ENCODE peak calls at places on chromosomes 12 and 14, in four cellular contexts. Y is stimulated activated CD4-positive, alpha-beta T cell treated with anti-CD3 and anti-CD28 coated beads, Interleukin-4, amount 100 ng/mL, for 24 hours; K is HEK293T; L is iPS-NIHi11. V is an unnamed sample.

GRCh38 chr12:42705863-42706262 is 116.3 kb upstream of the PRICKLE1 start:
- DNase-seq in Y (no peak), K (no peak), L (no peak), V (peak)

GRCh38 chr14:76011959-76012802 is 26.6 kb downstream of the IFT43 start:
- DNase-seq in Y (no peak), K (no peak), L (no peak), V (peak)

GRCh38 chr12:116736962-116737773 is 701 bp downstream of the SPRING1 start:
- DNase-seq in Y (no peak), K (peak), L (peak), V (no peak)

GRCh38 chr12:128810182-128811127 is 13.3 kb downstream of the SLC15A4 start:
- DNase-seq in Y (no peak), K (no peak), L (no peak), V (no peak)

GRCh38 chr12:91274886-91275285 is 92.3 kb upstream of the DCN start:
- DNase-seq in Y (no peak), K (no peak), L (no peak), V (peak)

GRCh38 chr12:27549801-27550652 is 26.0 kb downstream of the PPFIBP1 start:
- DNase-seq in Y (no peak), K (peak), L (peak), V (peak)

GRCh38 chr12:530308-530707 is 70.6 kb downstream of the B4GALNT3 start:
- DNase-seq in Y (no peak), K (no peak), L (no peak), V (no peak)

GRCh38 chr14:79734151-79734550 is 477.2 kb downstream of the DIO2 start:
- DNase-seq in Y (no peak), K (no peak), L (no peak), V (no peak)

GRCh38 chr12:6748761-6749160 is 4.2 kb downstream of the MLF2 start:
- DNase-seq in Y (no peak), K (no peak), L (no peak), V (no peak)

GRCh38 chr12:81992461-81992860 is 233.3 kb upstream of the PPFIA2 start:
- DNase-seq in Y (peak), K (peak), L (peak), V (no peak)

GRCh38 chr12:58888131-58888783 is 32.0 kb downstream of the LRIG3 start:
- DNase-seq in Y (no peak), K (no peak), L (peak), V (peak)

GRCh38 chr14:23154876-23155587 is 28.4 kb downstream of the SLC7A8 start:
- DNase-seq in Y (no peak), K (no peak), L (peak), V (peak)

GRCh38 chr14:104115691-104116543 is 22.5 kb upstream of the KIF26A start:
- DNase-seq in Y (no peak), K (no peak), L (no peak), V (no peak)

GRCh38 chr12:114631242-114631641 is 52.7 kb downstream of the TBX3 start:
- DNase-seq in Y (no peak), K (no peak), L (no peak), V (no peak)

GRCh38 chr12:32964981-32965585 is 68.5 kb upstream of the PKP2 start:
- DNase-seq in Y (no peak), K (no peak), L (no peak), V (no peak)

GRCh38 chr12:32568241-32568640 is 110.9 kb upstream of the DNM1L start:
- DNase-seq in Y (no peak), K (no peak), L (no peak), V (peak)

GRCh38 chr12:14261096-14261495 is 104.4 kb upstream of the ATF7IP start:
- DNase-seq in Y (no peak), K (no peak), L (no peak), V (no peak)

GRCh38 chr12:57454566-57455373 is at the start of gene INHBE:
- DNase-seq in Y (no peak), K (no peak), L (peak), V (peak)

GRCh38 chr12:128133321-128134050 is 133.5 kb upstream of the TMEM132C start:
- DNase-seq in Y (no peak), K (no peak), L (no peak), V (no peak)

GRCh38 chr14:71355324-71356201 is 448.3 kb downstream of the PCNX1 start:
- DNase-seq in Y (no peak), K (no peak), L (peak), V (peak)

GRCh38 chr12:108425238-108425795 is 86.2 kb upstream of the CMKLR1 start:
- DNase-seq in Y (no peak), K (no peak), L (peak), V (no peak)

GRCh38 chr14:60867503-60868172 is 113.2 kb downstream of the TRMT5 start:
- DNase-seq in Y (no peak), K (no peak), L (no peak), V (peak)

GRCh38 chr12:30438526-30439120 is 257.0 kb downstream of the IPO8 start:
- DNase-seq in Y (no peak), K (no peak), L (no peak), V (no peak)